ENCODE peak calls at places on chromosomes 6 and 20, in five cellular contexts. P, G, H, W and Z are unnamed samples.

GRCh38 chr20:37346232-37346525 is 239 bp downstream of the SRC start:
- DNase-seq in P (no peak), G (no peak), H (no peak), W (no peak), Z (no peak)

GRCh38 chr6:148379481-148379880 is 36.8 kb downstream of the SASH1 start:
- DNase-seq in P (no peak), G (no peak), H (no peak), W (no peak), Z (no peak)

GRCh38 chr20:34549291-34549928 is 9.1 kb upstream of the MAP1LC3A start:
- DNase-seq in P (no peak), G (no peak), H (no peak), W (peak), Z (no peak)

GRCh38 chr20:5168582-5169396 is 42.0 kb downstream of the CDS2 start:
- DNase-seq in P (peak), G (no peak), H (no peak), W (peak), Z (no peak)

GRCh38 chr6:36039113-36039512 is 11.5 kb downstream of the MAPK14 start:
- DNase-seq in P (no peak), G (no peak), H (no peak), W (no peak), Z (no peak)

GRCh38 chr6:39366875-39367618 is 44.5 kb upstream of the KCNK16 start:
- DNase-seq in P (no peak), G (no peak), H (peak), W (no peak), Z (no peak)

GRCh38 chr6:4281341-4282293 is 146.2 kb upstream of the ECI2 start:
- DNase-seq in P (peak), G (no peak), H (peak), W (peak), Z (peak)

GRCh38 chr20:1941226-1941625 is 46.0 kb downstream of the SIRPA start:
- DNase-seq in P (no peak), G (no peak), H (no peak), W (peak), Z (no peak)

GRCh38 chr6:96939019-96939805 is 14.7 kb downstream of the KLHL32 start:
- DNase-seq in P (no peak), G (no peak), H (peak), W (peak), Z (no peak)

GRCh38 chr20:22080985-22081384 is 375.5 kb downstream of the PAX1 start:
- DNase-seq in P (no peak), G (no peak), H (no peak), W (no peak), Z (no peak)

GRCh38 chr6:155528982-155529453 is 73.4 kb upstream of the NOX3 start:
- DNase-seq in P (no peak), G (peak), H (peak), W (peak), Z (no peak)

GRCh38 chr6:41577865-41578713 is 31.9 kb downstream of the FOXP4 start:
- DNase-seq in P (no peak), G (no peak), H (no peak), W (peak), Z (no peak)

GRCh38 chr20:63066506-63067265 is 59.9 kb upstream of the BHLHE23 start:
- DNase-seq in P (peak), G (no peak), H (no peak), W (no peak), Z (no peak)

GRCh38 chr6:52517502-52518278 is 59.2 kb downstream of the TRAM2 start:
- DNase-seq in P (peak), G (peak), H (peak), W (peak), Z (no peak)

GRCh38 chr6:169867751-169868191 is 116.3 kb downstream of the ERMARD start:
- DNase-seq in P (no peak), G (no peak), H (no peak), W (no peak), Z (no peak)

GRCh38 chr6:72746276-72746675 is 124.4 kb downstream of the KCNQ5 start:
- DNase-seq in P (no peak), G (no peak), H (no peak), W (peak), Z (no peak)

GRCh38 chr6:152085533-152085932 is 278.1 kb downstream of the ESR1 start:
- DNase-seq in P (no peak), G (no peak), H (no peak), W (no peak), Z (no peak)

GRCh38 chr6:141594874-141595273 is 537.9 kb upstream of the GJE1 start:
- DNase-seq in P (no peak), G (no peak), H (no peak), W (no peak), Z (no peak)

GRCh38 chr6:24549158-24549557 is 54.4 kb downstream of the ALDH5A1 start:
- DNase-seq in P (no peak), G (no peak), H (no peak), W (no peak), Z (no peak)

GRCh38 chr20:38125157-38126056 is 39.7 kb downstream of the TGM2 start:
- DNase-seq in P (peak), G (no peak), H (peak), W (peak), Z (no peak)

GRCh38 chr6:22149501-22150490 is 147.0 kb downstream of the PRL start:
- DNase-seq in P (no peak), G (no peak), H (peak), W (peak), Z (no peak)

GRCh38 chr6:38131527-38131965 is 312.0 kb downstream of the ZFAND3 start:
- DNase-seq in P (no peak), G (peak), H (no peak), W (peak), Z (no peak)

GRCh38 chr20:46838002-46838401 is 56.6 kb upstream of the EYA2 start:
- DNase-seq in P (no peak), G (no peak), H (no peak), W (no peak), Z (no peak)

GRCh38 chr6:157832250-157832967 is 9.4 kb downstream of the SNX9 start:
- DNase-seq in P (no peak), G (no peak), H (peak), W (peak), Z (no peak)

GRCh38 chr6:165049362-165049761 is 260.0 kb downstream of the C6orf118 start:
- DNase-seq in P (no peak), G (no peak), H (no peak), W (peak), Z (no peak)

GRCh38 chr6:157921685-157922367 is 59.8 kb upstream of the SYNJ2 start:
- DNase-seq in P (no peak), G (peak), H (no peak), W (no peak), Z (no peak)

GRCh38 chr20:23632711-23633573 is 4.8 kb downstream of the CST3 start:
- DNase-seq in P (no peak), G (no peak), H (no peak), W (no peak), Z (no peak)

GRCh38 chr20:22601361-22602141 is 17.2 kb upstream of the FOXA2 start:
- DNase-seq in P (no peak), G (no peak), H (no peak), W (no peak), Z (no peak)

GRCh38 chr6:126033696-126034095 is 47.4 kb downstream of the TRMT11 start:
- DNase-seq in P (no peak), G (peak), H (peak), W (peak), Z (no peak)
- TF ChIP-seq CTCF in P (peak), G (peak), H (peak), W (peak), Z (peak)

GRCh38 chr6:67933278-67933677 is 701.8 kb upstream of the ADGRB3 start:
- DNase-seq in P (peak), G (no peak), H (no peak), W (no peak), Z (no peak)
- TF ChIP-seq CTCF in P (no peak), G (no peak), H (no peak), W (peak), Z (no peak)

DNA sequence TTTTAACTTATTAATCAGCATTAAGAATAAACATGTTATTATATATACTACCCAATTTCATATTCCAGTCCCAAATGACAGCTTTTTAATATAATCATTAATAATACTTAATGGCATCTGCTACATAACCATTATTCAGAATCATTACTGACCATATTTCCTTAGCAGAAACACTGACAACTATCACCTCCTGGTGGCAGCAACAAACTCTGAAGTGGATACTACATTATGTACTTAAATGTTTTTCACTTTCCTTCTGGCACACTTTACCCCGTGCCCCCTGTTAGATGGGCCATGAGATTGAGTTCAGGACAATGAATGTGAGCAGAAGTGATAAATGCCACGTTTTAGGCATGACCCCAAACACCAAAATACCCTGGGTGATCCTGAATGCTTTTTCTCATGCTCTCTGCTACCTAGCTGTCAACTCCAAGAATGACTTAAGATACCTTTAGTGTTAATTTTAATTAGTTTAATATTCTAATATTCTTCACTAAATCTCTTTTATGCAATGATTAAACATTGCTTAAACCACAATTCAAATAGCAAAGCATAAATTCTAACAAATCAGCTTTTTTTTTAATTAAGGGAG is 77.1 kb downstream of the LMBRD1 start:
- DNase-seq in P (no peak), G (no peak), H (no peak), W (peak), Z (no peak)
- TF ChIP-seq CTCF in P (peak), G (peak), H (peak), W (peak), Z (peak)

GRCh38 chr6:81697564-81697963 is 54.9 kb downstream of the TENT5A start:
- DNase-seq in P (no peak), G (no peak), H (no peak), W (peak), Z (no peak)

GRCh38 chr6:81694855-81695254 is 57.6 kb downstream of the TENT5A start:
- DNase-seq in P (no peak), G (no peak), H (no peak), W (peak), Z (no peak)

GRCh38 chr6:81694214-81694613 is 58.3 kb downstream of the TENT5A start:
- DNase-seq in P (no peak), G (no peak), H (no peak), W (no peak), Z (no peak)

GRCh38 chr6:81693212-81693611 is 59.3 kb downstream of the TENT5A start:
- DNase-seq in P (no peak), G (no peak), H (no peak), W (no peak), Z (no peak)

GRCh38 chr6:81696505-81696904 is 56.0 kb downstream of the TENT5A start:
- DNase-seq in P (no peak), G (no peak), H (no peak), W (no peak), Z (no peak)
- TF ChIP-seq CTCF in P (no peak), G (no peak), H (no peak), W (no peak), Z (no peak)

GRCh38 chr6:159107451-159108260 is 61.5 kb upstream of the FNDC1 start:
- DNase-seq in P (no peak), G (no peak), H (no peak), W (no peak), Z (no peak)

GRCh38 chr6:159110748-159111147 is 58.5 kb upstream of the FNDC1 start:
- DNase-seq in P (no peak), G (no peak), H (no peak), W (no peak), Z (no peak)

GRCh38 chr6:159109391-159109790 is 59.8 kb upstream of the FNDC1 start:
- DNase-seq in P (no peak), G (no peak), H (peak), W (no peak), Z (no peak)

GRCh38 chr6:159108438-159108985 is 60.7 kb upstream of the FNDC1 start:
- DNase-seq in P (no peak), G (no peak), H (no peak), W (no peak), Z (no peak)

DNA sequence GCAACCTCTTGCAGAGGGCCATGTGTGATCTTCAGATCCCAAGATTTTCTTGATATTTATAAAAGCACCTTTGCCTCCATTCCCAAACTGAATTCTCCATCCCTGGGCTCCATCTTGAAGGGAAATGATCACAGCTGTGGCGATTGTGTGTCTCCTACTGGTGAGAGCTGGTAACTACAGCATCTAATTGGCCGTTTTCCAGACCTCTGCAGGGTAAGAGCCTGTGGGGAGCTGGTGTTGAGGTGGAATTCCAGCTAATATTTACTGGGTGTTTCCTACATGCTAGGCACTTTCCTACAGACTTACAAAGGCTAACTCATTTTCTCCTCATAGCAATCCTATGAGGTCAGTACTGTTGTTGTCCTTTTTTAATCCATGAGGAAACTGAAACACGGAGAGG is 59.2 kb upstream of the FNDC1 start:
- DNase-seq in P (no peak), G (no peak), H (no peak), W (peak), Z (no peak)
- TF ChIP-seq CTCF in P (peak), G (peak), H (peak), W (peak), Z (peak)